ENCODE peak calls at places on chromosomes 2 and 18, in ten cellular contexts. M, G, Y, A, N, S, L, T, U and V are unnamed samples.

GRCh38 chr18:48975817-48976649 is 25.3 kb upstream of the SMAD7 start:
- DNase-seq in M (peak; percentile 62), G (peak; percentile 35), Y (no peak), A (peak; percentile 71), N (peak; percentile 48), S (peak; percentile 87), L (peak; percentile 83), T (peak; percentile 47), U (no peak), V (no peak)

GRCh38 chr2:186480991-186481390 is 5.1 kb upstream of the ZC3H15 start:
- DNase-seq in M (no peak), G (no peak), Y (no peak), A (no peak), N (no peak), S (no peak), L (no peak), T (no peak), U (no peak), V (no peak)

GRCh38 chr2:176457486-176457885 is 188.2 kb downstream of the MTX2 start:
- DNase-seq in M (no peak), G (no peak), Y (no peak), A (no peak), N (no peak), S (no peak), L (no peak), T (no peak), U (no peak), V (no peak)

GRCh38 chr18:37430346-37431076 is 135.1 kb downstream of the CELF4 start:
- DNase-seq in M (no peak), G (no peak), Y (no peak), A (no peak), N (no peak), S (no peak), L (peak; percentile 60), T (no peak), U (no peak), V (no peak)

GRCh38 chr2:160742679-160743078 is 249.1 kb upstream of the RBMS1 start:
- DNase-seq in M (no peak), G (no peak), Y (no peak), A (no peak), N (no peak), S (no peak), L (no peak), T (no peak), U (peak; percentile 11), V (no peak)

GRCh38 chr2:36044389-36044788 is 311.2 kb upstream of the CRIM1 start:
- DNase-seq in M (no peak), G (no peak), Y (no peak), A (no peak), N (no peak), S (no peak), L (no peak), T (no peak), U (no peak), V (no peak)

GRCh38 chr2:181465686-181466375 is 8.6 kb downstream of the ITGA4 start:
- DNase-seq in M (no peak), G (no peak), Y (no peak), A (no peak), N (no peak), S (no peak), L (no peak), T (no peak), U (no peak), V (peak; percentile 75)

GRCh38 chr18:23238152-23238531 is 102.9 kb downstream of the CABLES1 start:
- DNase-seq in M (no peak), G (peak; percentile 71), Y (no peak), A (no peak), N (peak; percentile 51), S (no peak), L (no peak), T (peak; percentile 54), U (peak; percentile 57), V (no peak)

GRCh38 chr2:239392072-239392357 is 8.8 kb downstream of the HDAC4 start:
- DNase-seq in M (no peak), G (no peak), Y (no peak), A (no peak), N (no peak), S (peak; percentile 54), L (no peak), T (no peak), U (no peak), V (no peak)

GRCh38 chr2:209331291-209331844 is 92.5 kb upstream of the MAP2 start:
- DNase-seq in M (no peak), G (peak; percentile 43), Y (no peak), A (peak; percentile 4), N (no peak), S (no peak), L (peak; percentile 17), T (peak; percentile 22), U (no peak), V (peak; percentile 1)

GRCh38 chr2:227503433-227504406 is 31.8 kb downstream of the AGFG1 start:
- DNase-seq in M (no peak), G (peak; percentile 48), Y (no peak), A (peak; percentile 58), N (peak; percentile 12), S (no peak), L (no peak), T (no peak), U (no peak), V (no peak)

GRCh38 chr18:5196253-5197031 is 615 bp downstream of the AKAIN1 start:
- DNase-seq in M (no peak), G (no peak), Y (no peak), A (no peak), N (no peak), S (no peak), L (peak; percentile 55), T (no peak), U (no peak), V (no peak)

DNA sequence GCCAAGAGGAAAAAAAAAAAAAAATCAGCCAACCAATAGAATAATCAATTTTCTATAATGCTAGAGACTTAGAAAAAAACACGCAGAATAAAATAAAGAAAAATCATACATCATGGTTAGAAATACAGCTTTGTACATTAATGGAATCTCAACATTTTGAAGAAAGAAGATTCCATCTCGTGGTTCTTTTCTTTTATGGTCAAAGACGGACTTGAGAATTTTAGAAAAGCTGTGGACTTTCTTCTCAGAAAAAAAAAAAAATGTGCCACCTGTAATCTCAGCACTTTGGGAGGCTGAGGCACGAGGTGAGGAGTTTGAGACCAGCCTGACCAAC is 41.8 kb upstream of the ATIC start:
- DNase-seq in M (no peak), G (no peak), Y (no peak), A (no peak), N (no peak), S (no peak), L (no peak), T (no peak), U (no peak), V (no peak)
- TF ChIP-seq CTCF in M (no peak), G (no peak), Y (no peak), A (no peak), N (no peak), S (no peak), L (no peak), T (no peak), U (no peak), V (no peak)

GRCh38 chr2:23385351-23385747 is 370 bp downstream of the KLHL29 start:
- DNase-seq in M (no peak), G (peak; percentile 37), Y (no peak), A (peak; percentile 76), N (no peak), S (peak; percentile 82), L (peak; percentile 36), T (peak; percentile 21), U (no peak), V (no peak)
- H3K4me3 ChIP-seq in M (peak overlapping the region; percentile 10), G (peak overlapping the region; percentile 42), Y (peak overlapping the region; percentile 74), A (peak overlapping the region; percentile 73), N (peak overlapping the region; percentile 63), S (peak overlapping the region; percentile 50), L (peak overlapping the region; percentile 65), T (peak overlapping the region; percentile 64), U (peak overlapping the region; percentile 85), V (peak overlapping the region; percentile 66)

GRCh38 chr2:31889044-31889443 is 121.8 kb downstream of the MEMO1 start:
- DNase-seq in M (no peak), G (no peak), Y (no peak), A (no peak), N (no peak), S (no peak), L (no peak), T (no peak), U (no peak), V (no peak)

GRCh38 chr2:31888550-31888949 is 122.3 kb downstream of the MEMO1 start:
- DNase-seq in M (no peak), G (no peak), Y (no peak), A (no peak), N (no peak), S (no peak), L (no peak), T (no peak), U (no peak), V (no peak)

DNA sequence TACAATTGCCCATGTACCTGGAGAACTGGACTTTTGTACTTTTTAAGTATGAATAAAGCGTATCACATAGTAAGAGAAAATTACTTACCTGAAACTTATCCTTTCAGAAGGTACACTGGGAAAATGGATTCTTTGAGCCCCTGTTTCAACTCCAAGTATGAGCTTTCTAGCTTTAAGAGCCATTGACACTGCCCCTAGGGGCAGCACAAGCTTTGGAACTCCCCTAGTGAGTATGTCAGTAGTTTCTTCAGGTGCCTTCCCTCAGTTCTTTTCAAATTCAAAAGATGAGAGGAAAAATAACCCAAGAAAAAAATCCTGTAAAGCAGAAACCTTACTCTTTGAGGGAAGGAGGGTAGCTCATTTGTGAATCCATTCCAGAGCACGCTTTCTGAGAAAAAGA is 124.1 kb downstream of the MEMO1 start:
- DNase-seq in M (no peak), G (no peak), Y (no peak), A (peak; percentile 6), N (no peak), S (no peak), L (no peak), T (no peak), U (no peak), V (no peak)
- TF ChIP-seq CTCF in M (no peak), G (peak; percentile 13), Y (peak; percentile 43), A (peak; percentile 40), N (no peak), S (no peak), L (peak; percentile 58), T (no peak), U (no peak), V (peak; percentile 44)

DNA sequence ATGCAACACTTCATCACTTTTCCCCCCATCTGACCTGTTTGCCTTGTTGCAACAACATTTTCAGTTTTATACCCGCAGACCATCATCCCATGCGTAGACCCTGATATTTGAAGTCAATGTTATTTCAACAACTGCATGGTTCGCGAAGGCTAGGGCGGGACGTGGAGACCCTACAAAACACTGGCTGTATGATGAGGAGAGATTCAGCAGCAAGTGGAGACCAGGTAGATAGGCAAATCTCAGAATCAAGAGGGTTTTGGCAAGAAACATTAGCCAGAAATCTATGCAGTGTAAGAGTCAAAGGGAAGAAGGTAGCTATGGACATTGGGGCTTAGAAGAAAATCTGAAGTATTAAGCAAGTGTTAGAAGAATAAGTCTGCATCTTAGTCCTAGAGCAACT is 42.4 kb upstream of the SPAG16 start:
- DNase-seq in M (no peak), G (no peak), Y (no peak), A (no peak), N (no peak), S (no peak), L (no peak), T (no peak), U (no peak), V (no peak)
- H3K4me3 ChIP-seq in M (no peak overlapping the region), G (no peak overlapping the region), Y (no peak overlapping the region), A (no peak overlapping the region), N (no peak overlapping the region), S (no peak overlapping the region), L (no peak overlapping the region), T (no peak overlapping the region), U (no peak overlapping the region), V (no peak overlapping the region)